ENCODE peak calls at places on chromosome 12, in five cellular contexts. One of them, this sample, is unnamed.

GRCh38 chr12:87136330-87136976 is 880.3 kb upstream of the MGAT4C start:
- DNase-seq in NCI-H2081 treated with DMSO at 0.1 percent for 48 hours: no peak
- DNase-seq in GM06990: no peak
- DNase-seq in mesothelial cell of epicardium: no peak
- DNase-seq in H4: peak
- DNase-seq in this sample: no peak

GRCh38 chr12:14771651-14772137 is 31.6 kb downstream of the WBP11 start:
- DNase-seq in NCI-H2081 treated with DMSO at 0.1 percent for 48 hours: no peak
- DNase-seq in GM06990: peak
- DNase-seq in mesothelial cell of epicardium: no peak
- DNase-seq in H4: no peak
- DNase-seq in this sample: no peak

GRCh38 chr12:117450186-117450585 is 88.8 kb upstream of the NOS1 start:
- DNase-seq in NCI-H2081 treated with DMSO at 0.1 percent for 48 hours: no peak
- DNase-seq in GM06990: no peak
- DNase-seq in mesothelial cell of epicardium: no peak
- DNase-seq in H4: no peak
- DNase-seq in this sample: no peak

GRCh38 chr12:57134949-57135348 is 6.7 kb downstream of the LRP1 start:
- DNase-seq in NCI-H2081 treated with DMSO at 0.1 percent for 48 hours: no peak
- DNase-seq in GM06990: no peak
- DNase-seq in mesothelial cell of epicardium: no peak
- DNase-seq in H4: no peak
- DNase-seq in this sample: no peak

GRCh38 chr12:28171356-28172060 is 18.7 kb upstream of the CCDC91 start:
- DNase-seq in NCI-H2081 treated with DMSO at 0.1 percent for 48 hours: no peak
- DNase-seq in GM06990: no peak
- DNase-seq in mesothelial cell of epicardium: no peak
- DNase-seq in H4: no peak
- DNase-seq in this sample: no peak

GRCh38 chr12:15446798-15447197 is 124.5 kb downstream of the PTPRO start:
- DNase-seq in NCI-H2081 treated with DMSO at 0.1 percent for 48 hours: no peak
- DNase-seq in GM06990: no peak
- DNase-seq in mesothelial cell of epicardium: no peak
- DNase-seq in H4: no peak
- DNase-seq in this sample: no peak

GRCh38 chr12:131390408-131391100 is 320.3 kb upstream of the SFSWAP start:
- DNase-seq in NCI-H2081 treated with DMSO at 0.1 percent for 48 hours: no peak
- DNase-seq in GM06990: no peak
- DNase-seq in mesothelial cell of epicardium: no peak
- DNase-seq in H4: no peak
- DNase-seq in this sample: no peak

GRCh38 chr12:64639466-64639865 is 29.2 kb downstream of the RASSF3 start:
- DNase-seq in NCI-H2081 treated with DMSO at 0.1 percent for 48 hours: no peak
- DNase-seq in GM06990: no peak
- DNase-seq in mesothelial cell of epicardium: no peak
- DNase-seq in H4: no peak
- DNase-seq in this sample: no peak

GRCh38 chr12:2586159-2587035 is 208.4 kb upstream of the FKBP4 start:
- DNase-seq in NCI-H2081 treated with DMSO at 0.1 percent for 48 hours: no peak
- DNase-seq in GM06990: no peak
- DNase-seq in mesothelial cell of epicardium: no peak
- DNase-seq in H4: peak
- DNase-seq in this sample: no peak

GRCh38 chr12:120162763-120163162 is 31.8 kb downstream of the GCN1 start:
- DNase-seq in NCI-H2081 treated with DMSO at 0.1 percent for 48 hours: no peak
- DNase-seq in GM06990: no peak
- DNase-seq in mesothelial cell of epicardium: no peak
- DNase-seq in H4: no peak
- DNase-seq in this sample: no peak

GRCh38 chr12:119020377-119021360 is 39.3 kb downstream of the SRRM4 start:
- DNase-seq in NCI-H2081 treated with DMSO at 0.1 percent for 48 hours: no peak
- DNase-seq in GM06990: no peak
- DNase-seq in mesothelial cell of epicardium: no peak
- DNase-seq in H4: no peak
- DNase-seq in this sample: no peak

GRCh38 chr12:74957231-74957630 is 252.4 kb downstream of the KCNC2 start:
- DNase-seq in NCI-H2081 treated with DMSO at 0.1 percent for 48 hours: no peak
- DNase-seq in GM06990: no peak
- DNase-seq in mesothelial cell of epicardium: no peak
- DNase-seq in H4: no peak
- DNase-seq in this sample: no peak

This sample was measured in NCI-H1417 treated with DMSO at 0.1 percent for 48 hours.